ENCODE peak calls at places on chromosome 10, in seven cellular contexts. P is left ventricle myocardium inferior; B is CD8-positive, alpha-beta memory T cell; W is A549; Q is thoracic aorta; J is IMR-90; I is MV-4-11. X is an unnamed sample.

GRCh38 chr10:132560248-132560731 is 22.7 kb downstream of the INPP5A start:
- DNase-seq in B (no peak), W (no peak), J (peak; percentile 12), P (no peak), Q (no peak), I (peak; percentile 83), X (no peak)

GRCh38 chr10:113872139-113873030 is 17.9 kb downstream of the NHLRC2 start:
- DNase-seq in W (peak; percentile 35), J (no peak), P (no peak), I (peak; percentile 42), B (no peak), Q (no peak), X (no peak)

GRCh38 chr10:52216852-52217251 is 97.2 kb upstream of the DKK1 start:
- DNase-seq in W (no peak), Q (no peak), B (no peak), I (peak; percentile 94), J (peak; percentile 93), P (no peak), X (no peak)

GRCh38 chr10:94320285-94320914 is 42.3 kb downstream of the NOC3L start:
- DNase-seq in B (peak; percentile 67), J (peak; percentile 52), W (peak; percentile 61), P (peak; percentile 56), Q (no peak), I (peak; percentile 36), X (peak; percentile 70)

GRCh38 chr10:32417906-32418547 is 27.9 kb upstream of the CCDC7 start:
- DNase-seq in J (peak; percentile 89), B (no peak), I (no peak), P (no peak), W (no peak), Q (no peak), X (no peak)

GRCh38 chr10:29642996-29643395 is 8.2 kb upstream of the SVIL start:
- DNase-seq in Q (no peak), I (no peak), W (no peak), B (no peak), P (no peak), J (peak; percentile 87), X (no peak)

GRCh38 chr10:86706401-86706841 is 38.1 kb downstream of the LDB3 start:
- DNase-seq in I (no peak), J (no peak), P (no peak), W (no peak), B (peak; percentile 37), Q (no peak), X (no peak)

GRCh38 chr10:78332013-78332412 is 298.4 kb downstream of the RPS24 start:
- DNase-seq in W (no peak), B (no peak), Q (no peak), I (no peak), J (no peak), P (no peak), X (no peak)

GRCh38 chr10:78774999-78775711 is 293.6 kb upstream of the ZMIZ1 start:
- DNase-seq in B (no peak), J (peak; percentile 83), P (no peak), W (no peak), Q (no peak), I (no peak), X (no peak)

GRCh38 chr10:123517376-123517775 is 148.8 kb upstream of the GPR26 start:
- DNase-seq in Q (no peak), B (no peak), P (no peak), J (no peak), I (no peak), W (no peak), X (no peak)

GRCh38 chr10:130369645-130370381 is 233.6 kb downstream of the GLRX3 start:
- DNase-seq in Q (no peak), B (no peak), I (no peak), P (no peak), W (no peak), J (no peak), X (no peak)

GRCh38 chr10:43666551-43666950 is 17.9 kb upstream of the ZNF32 start:
- DNase-seq in P (no peak), W (no peak), I (no peak), Q (no peak), B (no peak), J (no peak), X (no peak)

GRCh38 chr10:83248232-83248631 is 891.1 kb upstream of the GHITM start:
- DNase-seq in I (no peak), J (no peak), W (no peak), P (no peak), B (no peak), Q (no peak), X (no peak)

GRCh38 chr10:119546009-119546408 is 3.5 kb upstream of the RGS10 start:
- DNase-seq in Q (no peak), I (no peak), B (no peak), P (no peak), J (peak; percentile 27), W (no peak), X (no peak)

GRCh38 chr10:126949161-126949503 is 43.9 kb downstream of the DOCK1 start:
- DNase-seq in B (no peak), Q (no peak), P (no peak), I (no peak), W (no peak), J (no peak), X (no peak)

GRCh38 chr10:86803156-86803555 is 46.7 kb downstream of the BMPR1A start:
- DNase-seq in Q (no peak), B (no peak), W (no peak), J (no peak), P (no peak), I (no peak), X (no peak)

GRCh38 chr10:43607199-43607573 is 948 bp downstream of the ZNF485 start:
- DNase-seq in W (no peak), B (no peak), P (no peak), I (no peak), Q (no peak), J (no peak), X (no peak)

GRCh38 chr10:102726274-102726673 is 11.8 kb downstream of the SFXN2 start:
- DNase-seq in B (no peak), J (no peak), W (no peak), Q (no peak), P (no peak), I (no peak), X (no peak)

GRCh38 chr10:111391146-111391545 is 314.3 kb downstream of the ADRA2A start:
- DNase-seq in J (no peak), P (no peak), I (no peak), W (no peak), Q (no peak), B (no peak), X (no peak)

GRCh38 chr10:77675347-77675746 is 37.7 kb upstream of the KCNMA1 start:
- DNase-seq in B (no peak), Q (no peak), P (no peak), J (no peak), W (no peak), I (peak; percentile 91), X (no peak)

GRCh38 chr10:87842776-87843497 is 20.4 kb downstream of the KLLN start:
- DNase-seq in P (no peak), Q (no peak), I (peak; percentile 42), B (no peak), W (peak; percentile 60), J (peak; percentile 84), X (no peak)

GRCh38 chr10:117492504-117492903 is 50.0 kb upstream of the EMX2 start:
- DNase-seq in W (no peak), J (no peak), P (no peak), B (no peak), Q (no peak), I (no peak), X (no peak)

GRCh38 chr10:132878730-132879407 is 63.5 kb downstream of the CFAP46 start:
- DNase-seq in I (no peak), Q (no peak), B (no peak), W (no peak), P (no peak), J (no peak), X (peak; percentile 13)

GRCh38 chr10:79084012-79084971 is 15.5 kb downstream of the ZMIZ1 start:
- DNase-seq in B (no peak), I (peak; percentile 99), Q (peak; percentile 91), J (peak; percentile 83), P (peak; percentile 95), W (peak; percentile 86), X (peak; percentile 96)

GRCh38 chr10:75019360-75019759 is 92.1 kb upstream of the SAMD8 start:
- DNase-seq in P (no peak), Q (no peak), J (peak; percentile 41), W (peak; percentile 35), I (peak; percentile 15), B (no peak), X (no peak)

GRCh38 chr10:2970190-2970823 is 97.0 kb upstream of the PFKP start:
- DNase-seq in I (no peak), W (no peak), J (no peak), P (no peak), Q (no peak), B (no peak), X (no peak)

GRCh38 chr10:86480571-86480970 is 41.0 kb downstream of the WAPL start:
- DNase-seq in W (no peak), B (no peak), P (no peak), Q (no peak), J (no peak), I (no peak), X (no peak)

GRCh38 chr10:3406556-3406955 is 234.0 kb upstream of the PITRM1 start:
- DNase-seq in Q (no peak), P (no peak), B (no peak), J (no peak), W (no peak), I (no peak), X (no peak)

GRCh38 chr10:6405713-6406112 is 174.4 kb downstream of the PRKCQ start:
- DNase-seq in Q (no peak), P (no peak), W (no peak), B (no peak), J (no peak), I (no peak), X (no peak)

GRCh38 chr10:19659920-19660655 is 156.1 kb upstream of the PLXDC2 start:
- DNase-seq in B (no peak), I (no peak), Q (no peak), P (no peak), W (no peak), J (peak; percentile 37), X (no peak)

GRCh38 chr10:63120554-63120953 is 12.6 kb upstream of the NRBF2 start:
- DNase-seq in Q (no peak), B (no peak), P (no peak), J (peak; percentile 90), W (no peak), I (no peak), X (no peak)

GRCh38 chr10:49283491-49283890 is 15.5 kb upstream of the C10orf71 start:
- DNase-seq in P (no peak), B (no peak), W (no peak), I (no peak), Q (no peak), J (no peak), X (no peak)

GRCh38 chr10:127853868-127854768 is 38.6 kb downstream of the CLRN3 start:
- DNase-seq in W (peak; percentile 60), J (peak; percentile 47), B (no peak), Q (no peak), I (peak; percentile 62), P (peak; percentile 50), X (peak; percentile 71)

GRCh38 chr10:35606423-35606822 is 1.3 kb downstream of the GJD4 start:
- DNase-seq in B (no peak), W (no peak), Q (no peak), J (peak; percentile 57), P (no peak), I (no peak), X (no peak)

GRCh38 chr10:89785095-89785494 is 83.7 kb downstream of the KIF20B start:
- DNase-seq in Q (no peak), I (no peak), J (no peak), P (no peak), B (no peak), W (peak; percentile 44), X (no peak)